ENCODE peak calls at places on chromosomes 5 and 9, in eight cellular contexts. O is PC-3, U is brain microvascular endothelial cell, K is cardiac muscle cell, P is tibial artery, M is stomach, V is right lobe of liver, I is psoas muscle. S is an unnamed sample. For H3K27me3, the result is how much of the 10 kb centered on the place peaks cover.

GRCh38 chr5:10432059-10433008 is 9.3 kb upstream of the ROPN1L start:
- DNase-seq in O (no peak), U (no peak), K (no peak), P (no peak), M (no peak), V (no peak), I (no peak), S (no peak)

GRCh38 chr9:28539432-28539831 is 966.2 kb upstream of the C9orf72 start:
- DNase-seq in O (peak), U (no peak), K (no peak), P (no peak), M (no peak), V (no peak), I (no peak), S (no peak)

GRCh38 chr5:157710431-157710830 is 20.8 kb upstream of the THG1L start:
- DNase-seq in O (no peak), U (no peak), K (no peak), P (no peak), M (no peak), V (no peak), I (no peak), S (no peak)

GRCh38 chr9:109813829-109814228 is 33.8 kb downstream of the PALM2AKAP2 start:
- DNase-seq in O (no peak), U (no peak), K (no peak), P (no peak), M (no peak), V (peak), I (no peak), S (no peak)

GRCh38 chr9:29556317-29556716 is 1983.0 kb upstream of the C9orf72 start:
- DNase-seq in O (peak), U (peak), K (no peak), P (no peak), M (no peak), V (no peak), I (no peak), S (no peak)

GRCh38 chr5:176364765-176365662 is at the start of gene ARL10:
- DNase-seq in O (no peak), U (no peak), K (peak), P (peak), M (no peak), V (peak), I (peak), S (peak)

GRCh38 chr9:119369670-119370366 is 583 bp upstream of the BRINP1 start:
- DNase-seq in O (no peak), U (no peak), K (no peak), P (no peak), M (no peak), V (no peak), I (no peak), S (no peak)

GRCh38 chr5:94870496-94871214 is 252.2 kb downstream of the SLF1 start:
- DNase-seq in O (no peak), U (no peak), K (no peak), P (no peak), M (no peak), V (no peak), I (no peak), S (peak)

GRCh38 chr9:122087406-122088200 is 5.5 kb downstream of the TTLL11 start:
- DNase-seq in O (peak), U (no peak), K (no peak), P (peak), M (no peak), V (no peak), I (no peak), S (peak)

GRCh38 chr9:122086873-122087272 is 6.2 kb downstream of the TTLL11 start:
- DNase-seq in O (no peak), U (no peak), K (no peak), P (no peak), M (no peak), V (no peak), I (no peak), S (no peak)

GRCh38 chr9:122085260-122085659 is 7.8 kb downstream of the TTLL11 start:
- DNase-seq in O (no peak), U (no peak), K (no peak), P (no peak), M (no peak), V (no peak), I (no peak), S (no peak)

GRCh38 chr9:122080986-122081385 is 12.1 kb downstream of the TTLL11 start:
- DNase-seq in O (no peak), U (no peak), K (no peak), P (no peak), M (no peak), V (no peak), I (no peak), S (no peak)

GRCh38 chr9:122084276-122084675 is 8.8 kb downstream of the TTLL11 start:
- DNase-seq in O (no peak), U (no peak), K (no peak), P (no peak), M (no peak), V (no peak), I (no peak), S (no peak)
- H3K4me3 ChIP-seq in O (no peak), U (no peak), K (no peak), P (peak), M (no peak), V (no peak), I (peak), S (peak)

DNA sequence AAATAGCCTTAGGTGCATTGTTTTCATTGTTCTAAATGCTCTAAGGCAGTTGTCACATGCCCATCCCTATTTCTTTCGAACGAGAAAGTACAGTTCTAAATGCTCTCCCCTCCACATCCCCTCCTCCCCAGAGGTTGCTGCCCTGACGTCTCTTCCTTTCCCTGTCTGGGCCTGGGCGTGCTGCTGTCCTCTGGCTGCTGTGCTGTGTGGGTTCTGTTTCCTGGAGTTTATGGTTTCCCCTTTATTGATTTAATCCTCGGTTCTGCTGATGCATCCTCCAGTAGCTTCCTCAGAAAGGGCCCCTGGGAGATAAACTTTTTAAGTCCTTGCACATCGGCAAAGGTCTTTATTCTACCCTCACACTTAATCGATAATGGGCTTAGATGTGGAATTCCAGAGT is 48.8 kb downstream of the MVB12B start:
- DNase-seq in O (peak), U (peak), K (no peak), P (peak), M (no peak), V (no peak), I (no peak), S (no peak)
- TF ChIP-seq CTCF in O (no peak), U (peak), K (no peak), P (no peak), M (no peak), V (no peak), I (no peak), S (no peak)

GRCh38 chr9:92804727-92805126 is 40.1 kb upstream of the BICD2 start:
- DNase-seq in O (no peak), U (no peak), K (no peak), P (no peak), M (no peak), V (no peak), I (no peak), S (no peak)
- H3K27me3 ChIP-seq in O (under half), U (under half), K (half or more), P (under half), M (half or more), V (under half), I (half or more), S (under half)

GRCh38 chr9:138009456-138010273 is 132.1 kb downstream of the CACNA1B start:
- DNase-seq in O (no peak), U (no peak), K (no peak), P (no peak), M (peak), V (no peak), I (no peak), S (no peak)

GRCh38 chr9:138009016-138009415 is 131.4 kb downstream of the CACNA1B start:
- DNase-seq in O (no peak), U (no peak), K (no peak), P (no peak), M (no peak), V (no peak), I (no peak), S (peak)

GRCh38 chr9:138010274-138010800 is 132.8 kb downstream of the CACNA1B start:
- DNase-seq in O (no peak), U (no peak), K (no peak), P (no peak), M (peak), V (no peak), I (no peak), S (no peak)

GRCh38 chr9:138011951-138012500 is 134.4 kb downstream of the CACNA1B start:
- DNase-seq in O (no peak), U (no peak), K (no peak), P (no peak), M (no peak), V (no peak), I (no peak), S (no peak)

DNA sequence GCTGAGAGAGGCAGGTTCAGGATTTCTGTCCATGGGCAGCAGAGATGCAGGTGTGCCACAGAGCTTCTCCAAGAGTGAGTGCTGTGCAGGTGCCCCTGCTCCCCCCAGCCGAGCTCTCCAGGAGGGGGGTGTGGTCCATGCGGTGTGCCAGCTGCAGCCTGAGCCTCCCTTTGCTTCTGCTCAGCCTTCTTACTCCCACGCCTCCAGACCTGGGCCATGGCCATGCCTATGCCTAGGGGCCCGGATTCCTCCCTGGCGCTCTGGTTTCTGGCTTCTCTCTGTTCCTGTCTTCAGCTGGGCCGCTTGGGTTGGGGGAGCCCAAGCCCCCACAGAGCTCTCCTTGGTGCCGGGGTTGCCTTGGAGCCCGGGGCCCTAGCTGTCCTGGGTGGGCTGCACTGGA is 133.3 kb downstream of the CACNA1B start:
- DNase-seq in O (no peak), U (no peak), K (no peak), P (no peak), M (peak), V (no peak), I (no peak), S (no peak)
- H3K4me3 ChIP-seq in O (no peak), U (no peak), K (no peak), P (no peak), M (no peak), V (no peak), I (no peak), S (no peak)

DNA sequence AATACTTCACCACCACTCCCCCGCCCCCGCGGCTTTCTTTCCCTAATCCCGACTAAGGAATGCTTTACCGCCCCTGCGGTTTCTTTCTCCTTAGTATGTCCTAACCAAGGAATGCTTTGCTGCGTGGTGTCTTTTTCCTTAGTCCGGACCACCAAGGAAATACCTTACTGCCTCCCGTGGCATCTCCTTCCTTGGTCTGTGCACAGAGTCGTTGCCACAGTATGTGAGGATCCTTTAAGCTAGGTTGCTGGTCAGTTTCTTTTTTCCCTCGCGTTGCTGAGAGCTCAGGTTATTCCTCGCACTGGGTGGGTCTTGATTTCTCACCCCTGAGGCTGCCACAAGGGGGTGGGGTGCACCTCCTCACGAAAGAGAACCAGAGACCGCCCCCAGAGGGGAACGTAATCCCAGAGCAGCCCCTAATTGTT is 309.4 kb downstream of the NR3C1 start:
- DNase-seq in O (no peak), U (no peak), K (peak), P (no peak), M (no peak), V (no peak), I (no peak), S (no peak)
- TF ChIP-seq CTCF in O (no peak), U (peak), K (no peak), P (no peak), M (no peak), V (no peak), I (no peak), S (no peak)

GRCh38 chr5:93503598-93504067 is 77.4 kb downstream of the NR2F1-AS1 start:
- DNase-seq in O (peak), U (peak), K (no peak), P (no peak), M (no peak), V (no peak), I (no peak), S (no peak)
- H3K27me3 ChIP-seq in O (under half), U (under half), K (under half), P (under half), M (under half), V (under half), I (under half), S (under half)

GRCh38 chr5:142107729-142108431 is 699 bp upstream of the NDFIP1 start:
- DNase-seq in O (no peak), U (no peak), K (no peak), P (no peak), M (no peak), V (no peak), I (no peak), S (no peak)

GRCh38 chr5:142109356-142110045 is 922 bp downstream of the NDFIP1 start:
- DNase-seq in O (peak), U (peak), K (no peak), P (peak), M (no peak), V (no peak), I (no peak), S (no peak)

GRCh38 chr5:142110046-142110531 is 1.5 kb downstream of the NDFIP1 start:
- DNase-seq in O (peak), U (no peak), K (no peak), P (peak), M (no peak), V (peak), I (no peak), S (no peak)

GRCh38 chr5:142108432-142109355 is at the start of gene NDFIP1:
- DNase-seq in O (peak), U (peak), K (peak), P (peak), M (peak), V (peak), I (peak), S (peak)

DNA sequence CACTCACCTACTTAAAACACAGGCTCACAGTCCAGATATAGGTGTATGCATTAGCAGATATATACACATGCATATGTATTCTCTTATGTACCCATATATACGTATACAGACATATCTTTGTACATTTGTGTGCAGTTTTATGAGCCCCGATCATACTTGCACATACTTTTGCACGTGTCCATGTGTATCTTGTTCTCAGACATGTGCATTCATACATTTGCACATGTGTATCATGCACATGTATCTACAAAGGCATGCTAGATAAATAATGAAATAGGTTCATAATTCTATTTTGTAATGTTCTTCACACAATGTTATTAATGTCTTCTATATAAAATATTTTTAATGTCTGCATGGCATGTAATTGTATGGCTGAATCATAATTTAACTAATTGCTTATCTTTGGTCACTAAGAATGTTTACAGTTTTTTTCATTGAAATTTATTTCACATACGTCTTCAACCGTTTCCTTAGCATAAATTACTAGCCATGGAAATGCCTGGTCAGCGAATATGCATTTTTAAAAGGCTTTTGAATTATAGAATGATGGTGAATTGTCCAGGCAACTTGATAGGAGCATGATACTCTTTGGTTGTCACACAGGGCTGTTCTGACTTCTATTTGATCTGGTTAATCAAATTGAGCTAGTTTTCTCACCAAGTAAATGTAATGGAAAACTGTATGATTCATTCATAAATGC is 2.6 kb downstream of the NDFIP1 start:
- DNase-seq in O (peak), U (no peak), K (no peak), P (no peak), M (no peak), V (no peak), I (no peak), S (no peak)
- H3K4me3 ChIP-seq in O (peak), U (no peak), K (peak), P (peak), M (peak), V (no peak), I (peak), S (peak)

S was measured in dorsolateral prefrontal cortex.